ENCODE peak calls at places on chromosomes 13 and 19, in nine cellular contexts. V is upper lobe of left lung, S is left ventricle myocardium inferior, M is endodermal cell, R is ovary, K is OCI-LY7, H is neural progenitor cell, Y is tibial nerve, I is transverse colon. J is an unnamed sample.

GRCh38 chr19:39253374-39254149 is 4.9 kb upstream of the IFNL4 start:
- DNase-seq in H (no peak), S (no peak), K (no peak), V (no peak), I (no peak), R (no peak), M (no peak), Y (no peak), J (no peak)

GRCh38 chr19:39212377-39212742 is 8.3 kb upstream of the SYCN start:
- DNase-seq in H (peak; percentile 71), Y (no peak), R (no peak), V (no peak), S (peak; percentile 24), I (peak; percentile 26), K (peak; percentile 62), M (peak; percentile 86), J (no peak)

GRCh38 chr19:7426986-7427385 is 61.8 kb downstream of the PEX11G start:
- DNase-seq in H (no peak), R (no peak), S (no peak), I (no peak), Y (no peak), K (no peak), V (no peak), M (no peak), J (no peak)

GRCh38 chr13:25963681-25964080 is 88.1 kb downstream of the SHISA2 start:
- DNase-seq in M (no peak), Y (no peak), V (no peak), I (no peak), H (no peak), S (no peak), R (no peak), K (no peak), J (no peak)

GRCh38 chr19:28874742-28875141 is 338.2 kb downstream of the UQCRFS1 start:
- DNase-seq in I (no peak), K (no peak), S (no peak), R (no peak), H (no peak), Y (no peak), V (no peak), M (no peak), J (no peak)

GRCh38 chr13:54687173-54687572 is 1658.6 kb downstream of the OLFM4 start:
- DNase-seq in I (no peak), Y (no peak), M (no peak), V (no peak), R (no peak), K (no peak), S (no peak), H (no peak), J (no peak)

GRCh38 chr13:108962652-108963051 is 333.2 kb downstream of the MYO16 start:
- DNase-seq in H (no peak), V (no peak), M (no peak), Y (no peak), I (no peak), K (no peak), R (no peak), S (no peak), J (no peak)

GRCh38 chr13:45258339-45258685 is 57.5 kb upstream of the KCTD4 start:
- DNase-seq in V (no peak), H (no peak), I (peak; percentile 21), Y (no peak), S (no peak), M (no peak), K (no peak), R (no peak), J (no peak)

GRCh38 chr19:35901854-35902661 is at the start of gene HCST:
- DNase-seq in K (peak; percentile 77), H (no peak), V (no peak), S (no peak), Y (no peak), R (no peak), I (peak; percentile 30), M (no peak), J (no peak)

GRCh38 chr19:48330012-48330681 is 4.8 kb downstream of the EMP3 start:
- DNase-seq in K (peak; percentile 96), S (peak; percentile 71), Y (peak; percentile 32), I (peak; percentile 89), R (peak; percentile 74), M (peak; percentile 94), V (peak; percentile 93), H (peak; percentile 93), J (peak; percentile 87)

GRCh38 chr19:48321372-48321621 is 4.1 kb upstream of the EMP3 start:
- DNase-seq in K (peak; percentile 97), I (peak; percentile 100), H (peak; percentile 99), S (peak; percentile 96), R (peak; percentile 99), Y (peak; percentile 94), V (peak; percentile 98), M (peak; percentile 100), J (peak; percentile 99)

GRCh38 chr19:48329167-48329891 is 4.0 kb downstream of the EMP3 start:
- DNase-seq in H (no peak), R (no peak), S (no peak), V (no peak), I (peak; percentile 49), Y (no peak), M (peak; percentile 74), K (peak; percentile 64), J (no peak)

GRCh38 chr19:48321622-48322591 is 3.4 kb upstream of the EMP3 start:
- DNase-seq in H (peak; percentile 98), V (peak; percentile 99), R (peak; percentile 99), K (peak; percentile 98), M (peak; percentile 98), Y (peak; percentile 98), I (peak; percentile 100), S (peak; percentile 99), J (peak; percentile 100)

GRCh38 chr19:48325265-48325910 is at the start of gene EMP3:
- DNase-seq in M (peak; percentile 92), Y (peak; percentile 79), S (peak; percentile 82), K (peak; percentile 51), R (peak; percentile 91), H (peak; percentile 86), V (peak; percentile 74), I (peak; percentile 86), J (no peak)
- H3K27ac ChIP-seq in M (no peak within 1 kb of the TSS), Y (peak within 1 kb of the TSS; percentile 91), S (peak within 1 kb of the TSS; percentile 92), K (peak within 1 kb of the TSS; percentile 42), R (peak within 1 kb of the TSS; percentile 84), H (no peak within 1 kb of the TSS), V (peak within 1 kb of the TSS; percentile 99), I (peak within 1 kb of the TSS; percentile 90), J (no peak within 1 kb of the TSS)

DNA sequence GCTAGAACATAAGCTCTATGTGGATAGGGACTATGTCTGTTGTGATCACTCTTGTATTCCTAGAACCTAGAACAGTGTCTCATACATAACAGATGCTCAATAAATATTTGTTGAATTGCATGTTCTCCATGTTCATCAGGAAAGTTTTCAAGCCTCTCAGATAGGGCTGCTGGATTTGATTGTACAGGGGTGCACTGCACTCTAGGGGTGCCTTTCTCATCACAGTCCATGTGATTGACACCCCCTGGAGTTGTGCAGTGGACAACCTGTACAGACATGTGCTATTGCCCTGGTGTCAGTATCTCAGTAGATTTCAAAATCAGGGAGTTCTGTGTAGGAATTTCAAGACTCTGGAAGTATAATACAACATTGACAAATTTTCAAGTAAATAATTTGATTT is 58.9 kb downstream of the MBNL2 start:
- DNase-seq in V (no peak), I (no peak), H (no peak), K (no peak), Y (no peak), S (no peak), R (no peak), M (no peak), J (no peak)
- TF ChIP-seq CTCF in V (no peak), I (no peak), H (no peak), K (no peak), Y (no peak), S (no peak), R (no peak), M (no peak), J (no peak)

GRCh38 chr19:3140667-3141038 is 4.8 kb downstream of the GNA15 start:
- DNase-seq in V (no peak), Y (no peak), K (no peak), S (no peak), H (no peak), I (no peak), R (no peak), M (no peak), J (no peak)

GRCh38 chr19:3145909-3146676 is 10.3 kb downstream of the GNA15 start:
- DNase-seq in H (peak; percentile 1), S (peak; percentile 49), R (no peak), K (no peak), Y (no peak), I (no peak), V (no peak), M (no peak), J (no peak)

GRCh38 chr19:3142292-3142670 is 6.4 kb downstream of the GNA15 start:
- DNase-seq in K (no peak), M (no peak), I (no peak), H (no peak), V (no peak), S (no peak), Y (no peak), R (peak; percentile 59), J (no peak)

GRCh38 chr19:3146677-3147100 is 10.9 kb downstream of the GNA15 start:
- DNase-seq in Y (no peak), S (no peak), H (peak; percentile 27), V (peak; percentile 90), M (peak; percentile 90), K (peak; percentile 38), R (no peak), I (peak; percentile 30), J (no peak)

DNA sequence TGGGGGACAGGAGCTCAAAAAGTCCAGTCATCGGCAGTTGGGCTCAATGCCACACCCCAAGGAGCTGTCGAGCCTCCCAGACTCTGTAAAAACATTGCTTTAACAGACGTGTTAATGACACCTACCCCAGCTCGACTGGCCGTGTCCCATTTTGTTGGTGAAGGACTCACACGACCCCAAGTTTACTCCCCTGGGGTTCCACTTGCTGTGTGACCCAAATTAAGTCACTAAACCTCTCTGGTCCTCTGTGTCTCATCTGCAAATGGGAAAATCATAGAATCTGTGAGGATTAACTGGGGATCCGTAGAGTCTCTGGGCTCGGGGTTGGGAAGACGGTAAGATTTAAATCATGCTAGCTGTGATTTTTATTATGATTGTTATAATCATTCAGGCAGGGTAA is 7.1 kb downstream of the GNA15 start:
- DNase-seq in S (no peak), Y (no peak), K (no peak), V (no peak), R (no peak), M (no peak), I (no peak), H (no peak), J (no peak)
- H3K4me3 ChIP-seq in S (no peak overlapping the region), Y (no peak overlapping the region), K (no peak overlapping the region), V (no peak overlapping the region), R (no peak overlapping the region), M (no peak overlapping the region), I (no peak overlapping the region), H (no peak overlapping the region), J (no peak overlapping the region)

DNA sequence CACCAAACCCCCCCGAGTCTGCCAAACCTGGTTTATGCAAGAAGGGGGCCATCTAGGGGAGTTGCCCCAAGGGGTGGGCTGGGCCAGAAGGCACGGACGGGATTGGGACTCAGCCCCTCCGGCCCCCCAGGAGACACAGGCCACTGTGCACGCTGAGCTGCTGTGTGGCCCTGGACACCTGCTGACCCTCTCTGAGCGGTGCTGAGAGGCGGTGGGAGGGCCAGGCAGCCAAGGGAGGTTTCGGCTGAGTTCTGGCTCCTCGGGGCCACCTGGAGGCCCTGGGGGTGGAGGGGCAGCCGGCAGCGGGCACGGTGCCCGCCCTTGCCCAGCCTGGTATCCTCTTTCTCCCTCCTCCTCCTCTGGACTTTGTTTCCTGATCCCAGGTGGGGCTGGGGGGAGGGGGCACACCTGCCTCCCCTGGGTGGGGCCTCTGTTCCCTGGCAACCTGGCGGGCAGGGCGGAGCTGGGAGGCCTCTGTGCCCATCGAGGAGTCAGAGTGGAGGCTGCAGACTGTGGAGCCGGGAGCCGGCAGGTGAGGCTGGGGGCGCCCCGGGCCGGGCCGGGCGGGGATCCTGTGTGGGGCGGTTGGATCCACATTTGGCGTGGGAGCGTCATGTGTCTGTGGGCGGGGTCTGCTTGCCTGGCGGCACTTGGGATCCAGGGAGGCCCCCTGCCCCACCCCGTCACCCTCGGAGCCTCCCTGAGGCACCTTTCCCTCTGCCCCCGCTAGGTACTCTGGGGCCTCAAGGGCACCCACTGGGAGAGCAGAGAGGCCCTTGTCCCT is at the start of gene MISP:
- DNase-seq in H (no peak), S (no peak), R (no peak), M (no peak), V (peak; percentile 89), I (peak; percentile 95), K (no peak), Y (no peak), J (peak; percentile 47)
- H3K27ac ChIP-seq in H (no peak within 1 kb of the TSS), S (no peak within 1 kb of the TSS), R (no peak within 1 kb of the TSS), M (no peak within 1 kb of the TSS), V (peak within 1 kb of the TSS; percentile 79), I (peak within 1 kb of the TSS; percentile 95), K (no peak within 1 kb of the TSS), Y (peak within 1 kb of the TSS; percentile 70), J (no peak within 1 kb of the TSS)